ENCODE peak calls at places on chromosomes 11 and 22, in four cellular contexts. B, D, Y and L are unnamed samples.
A peak's percentile ranks its signal among the peaks of the same experiment; 100 is the strongest.

GRCh38 chr11:87597696-87598095 is 560.0 kb downstream of the TMEM135 start:
- DNase-seq in B (no peak), Y (no peak), D (no peak), L (no peak)

GRCh38 chr22:46041642-46042041 is 64.7 kb upstream of the WNT7B start:
- DNase-seq in Y (no peak), B (no peak), D (no peak), L (no peak)

GRCh38 chr11:26344647-26345046 is 12.7 kb downstream of the ANO3 start:
- DNase-seq in D (no peak), Y (no peak), B (no peak), L (no peak)

GRCh38 chr22:44088976-44089570 is 65.0 kb downstream of the PARVB start:
- DNase-seq in B (no peak), D (no peak), Y (no peak), L (no peak)

GRCh38 chr11:15826826-15827225 is 529.5 kb downstream of the SOX6 start:
- DNase-seq in B (no peak), Y (peak; percentile 86), D (peak; percentile 58), L (peak; percentile 45)

GRCh38 chr11:63459586-63459985 is 31.4 kb downstream of the PLAAT5 start:
- DNase-seq in B (peak; percentile 52), Y (no peak), D (no peak), L (peak; percentile 45)

GRCh38 chr11:63564056-63564784 is 1.0 kb upstream of the PLAAT2 start:
- DNase-seq in B (no peak), D (no peak), Y (no peak), L (peak; percentile 18)

GRCh38 chr11:66856496-66857233 is at the start of gene LRFN4:
- DNase-seq in Y (peak; percentile 87), D (peak; percentile 37), B (peak; percentile 57), L (no peak)

GRCh38 chr11:69053546-69054396 is 5.0 kb downstream of the TPCN2 start:
- DNase-seq in D (no peak), Y (no peak), B (no peak), L (no peak)

GRCh38 chr11:77188323-77188911 is 60.4 kb downstream of the MYO7A start:
- DNase-seq in D (peak; percentile 85), B (peak; percentile 88), Y (peak; percentile 85), L (peak; percentile 81)

GRCh38 chr11:72741849-72742521 is 10.2 kb downstream of the ARAP1 start:
- DNase-seq in D (peak; percentile 25), B (no peak), Y (no peak), L (no peak)
- H3K27ac ChIP-seq in D (peak overlapping the region; percentile 65), B (peak overlapping the region; percentile 7), Y (no peak overlapping the region), L (peak overlapping the region; percentile 76)

GRCh38 chr11:64642418-64642735 is 51.4 kb downstream of the SLC22A12 start:
- DNase-seq in Y (no peak), B (no peak), D (no peak), L (no peak)
- TF ChIP-seq EZH2 in Y (peak; percentile 74), B (no peak), D (no peak), L (no peak)

GRCh38 chr11:75345455-75346224 is 5.8 kb downstream of the ARRB1 start:
- DNase-seq in B (no peak), Y (no peak), D (no peak), L (no peak)
- H3K27ac ChIP-seq in B (no peak overlapping the region), Y (no peak overlapping the region), D (no peak overlapping the region), L (no peak overlapping the region)

GRCh38 chr11:64713781-64714363 is 9.1 kb downstream of the NRXN2 start:
- DNase-seq in Y (peak; percentile 69), B (no peak), D (no peak), L (no peak)

GRCh38 chr11:64711944-64712306 is 11.1 kb downstream of the NRXN2 start:
- DNase-seq in D (no peak), B (no peak), Y (no peak), L (no peak)

GRCh38 chr11:64712430-64713030 is 10.5 kb downstream of the NRXN2 start:
- DNase-seq in Y (no peak), B (no peak), D (peak; percentile 47), L (no peak)

GRCh38 chr11:64714664-64715063 is 8.3 kb downstream of the NRXN2 start:
- DNase-seq in Y (no peak), D (no peak), B (no peak), L (no peak)

GRCh38 chr11:64713031-64713780 is 9.8 kb downstream of the NRXN2 start:
- DNase-seq in Y (peak; percentile 82), B (no peak), D (no peak), L (peak; percentile 26)
- TF ChIP-seq EZH2 in Y (peak; percentile 95), B (no peak), D (no peak), L (no peak)

GRCh38 chr11:657691-658126 is 20.6 kb downstream of the DRD4 start:
- DNase-seq in D (no peak), B (no peak), Y (no peak), L (no peak)

GRCh38 chr11:656866-657265 is 19.8 kb downstream of the DRD4 start:
- DNase-seq in Y (no peak), D (no peak), B (no peak), L (no peak)

GRCh38 chr11:660281-660680 is 23.2 kb downstream of the DRD4 start:
- DNase-seq in Y (no peak), B (no peak), D (no peak), L (no peak)

GRCh38 chr11:660681-661444 is 23.8 kb downstream of the DRD4 start:
- DNase-seq in D (no peak), B (no peak), Y (no peak), L (no peak)

DNA sequence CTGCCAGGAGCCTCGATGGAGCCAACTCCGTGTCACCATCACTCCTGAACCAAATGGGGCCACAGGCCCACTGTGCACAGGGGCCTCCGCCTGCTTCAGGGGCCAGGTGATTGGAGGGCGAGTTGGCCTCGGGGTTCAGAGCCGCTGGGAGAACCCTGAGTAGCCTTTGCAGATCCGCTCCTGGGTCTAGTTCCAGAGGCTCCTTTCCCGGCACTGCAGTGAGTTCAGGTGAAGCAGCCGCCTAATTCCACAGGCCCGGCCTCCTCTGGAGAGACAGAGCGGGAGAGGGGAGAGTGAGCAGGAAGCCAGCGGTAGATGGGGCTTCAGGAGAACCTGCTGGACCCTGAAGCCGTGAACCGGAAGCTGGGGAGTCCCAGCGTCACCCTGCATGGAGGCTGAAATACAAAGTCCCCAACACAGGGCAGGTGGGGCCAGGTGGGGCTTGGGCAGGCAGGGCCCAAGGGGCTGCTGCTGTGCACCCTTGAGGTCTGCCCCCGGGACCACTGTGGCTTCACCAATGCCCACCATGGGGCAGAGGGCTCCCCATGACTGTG is 22.5 kb downstream of the DRD4 start:
- DNase-seq in Y (no peak), B (no peak), D (no peak), L (no peak)
- H3K27ac ChIP-seq in Y (no peak overlapping the region), B (no peak overlapping the region), D (no peak overlapping the region), L (no peak overlapping the region)

GRCh38 chr11:31797227-31798056 is 13.7 kb downstream of the PAX6 start:
- DNase-seq in Y (peak; percentile 60), B (no peak), D (no peak), L (no peak)

GRCh38 chr11:31796523-31797226 is 14.4 kb downstream of the PAX6 start:
- DNase-seq in Y (peak; percentile 53), D (no peak), B (no peak), L (no peak)

GRCh38 chr11:31799794-31800397 is 11.2 kb downstream of the PAX6 start:
- DNase-seq in Y (peak; percentile 27), D (no peak), B (no peak), L (no peak)

GRCh38 chr11:31799036-31799793 is 11.9 kb downstream of the PAX6 start:
- DNase-seq in B (no peak), Y (peak; percentile 68), D (no peak), L (no peak)

DNA sequence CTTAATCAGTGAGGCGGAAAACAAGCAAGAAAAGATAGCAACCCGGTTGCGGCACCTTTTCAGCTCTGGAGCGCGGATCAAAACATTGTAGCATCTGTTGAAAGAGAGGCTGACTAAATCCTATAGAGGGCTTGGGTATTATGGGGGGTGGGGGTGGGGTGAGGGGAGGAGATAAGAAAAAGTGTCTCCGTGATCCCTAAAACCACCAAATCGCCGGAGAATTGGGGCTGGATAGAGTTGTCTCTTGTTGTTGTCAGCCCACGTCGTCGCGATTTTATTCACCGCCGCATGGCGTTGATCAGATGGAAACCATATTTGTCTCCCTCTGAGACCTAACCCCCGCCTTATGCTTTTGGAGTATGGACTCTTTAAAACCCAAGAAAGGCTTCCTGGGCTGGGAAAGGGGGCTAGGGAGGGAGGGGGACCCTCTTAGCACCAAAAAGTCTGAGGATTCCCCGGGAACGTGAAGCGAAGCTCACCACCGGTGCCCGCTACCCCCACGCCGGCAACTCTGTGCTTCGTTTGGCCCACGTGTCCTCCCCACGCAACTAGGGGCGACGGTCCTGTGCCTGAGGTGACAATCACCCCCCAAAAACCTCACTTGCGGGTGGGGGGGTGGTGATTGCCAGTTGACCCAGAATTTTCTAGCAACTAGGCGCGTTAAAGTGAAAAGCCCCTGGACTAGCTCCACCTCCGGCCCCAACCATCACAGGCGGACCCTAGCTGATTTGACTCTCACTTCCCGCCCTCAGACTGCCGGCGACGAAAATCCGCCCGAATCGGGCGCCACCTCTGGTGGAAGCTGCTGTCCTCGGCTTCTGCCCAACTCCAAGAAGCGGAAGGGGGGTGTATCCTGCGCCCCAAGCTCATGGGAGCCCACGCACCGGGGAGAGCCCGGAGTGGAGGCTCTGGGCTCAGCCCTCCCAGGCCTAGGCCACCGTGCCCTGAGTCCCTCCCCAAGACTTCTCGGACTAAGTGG is 12.8 kb downstream of the PAX6 start:
- DNase-seq in B (no peak), Y (peak; percentile 94), D (no peak), L (no peak)
- TF ChIP-seq EZH2 in B (no peak), Y (no peak), D (no peak), L (no peak)

GRCh38 chr11:65695459-65696241 is 16.4 kb upstream of the KAT5 start:
- DNase-seq in D (no peak), B (peak; percentile 97), Y (no peak), L (peak; percentile 44)
- H3K27ac ChIP-seq in D (no peak overlapping the region), B (no peak overlapping the region), Y (no peak overlapping the region), L (no peak overlapping the region)